ENCODE peak calls at places on chromosomes 4 and X, in six cellular contexts. X is MM.1S, M is fibroblast of lung, L is PC-9, C is GM23248, P is HepG2. R is an unnamed sample.

GRCh38 chr4:173528378-173529321 is 1.4 kb downstream of the HAND2 start:
- DNase-seq in P (no peak), C (peak; percentile 71), L (no peak), X (no peak), M (no peak), R (no peak)

GRCh38 chr4:47722176-47722575 is 115.7 kb downstream of the CORIN start:
- DNase-seq in X (no peak), P (no peak), M (no peak), C (no peak), L (no peak), R (no peak)

GRCh38 chr4:84535901-84536300 is 36.8 kb upstream of the NKX6-1 start:
- DNase-seq in L (no peak), C (no peak), P (no peak), M (no peak), X (no peak), R (peak; percentile 62)

GRCh38 chrX:290476-291166 is 9.4 kb downstream of the PLCXD1 start:
- DNase-seq in X (no peak), L (no peak), M (no peak), P (no peak), C (no peak), R (no peak)

GRCh38 chrX:136268051-136269048 is 17.1 kb upstream of the MAP7D3 start:
- DNase-seq in C (peak; percentile 50), X (peak; percentile 67), L (peak; percentile 46), P (peak; percentile 4), M (no peak), R (peak; percentile 14)

GRCh38 chr4:141636771-141637460 is 533 bp downstream of the IL15 start:
- DNase-seq in L (peak; percentile 61), M (peak; percentile 69), C (peak; percentile 84), P (no peak), X (peak; percentile 64), R (peak; percentile 64)

GRCh38 chr4:4872148-4872903 is 12.9 kb downstream of the MSX1 start:
- DNase-seq in X (no peak), P (no peak), C (no peak), M (no peak), L (no peak), R (no peak)

GRCh38 chr4:123564758-123565346 is 168.3 kb downstream of the SPRY1 start:
- DNase-seq in C (peak; percentile 79), L (peak; percentile 48), P (peak; percentile 92), X (peak; percentile 86), M (peak; percentile 61), R (peak; percentile 56)

GRCh38 chr4:158162637-158163036 is 10.2 kb downstream of the GASK1B start:
- DNase-seq in C (peak; percentile 24), X (no peak), L (no peak), M (peak; percentile 31), P (no peak), R (no peak)

GRCh38 chr4:23737571-23737970 is 152.3 kb downstream of the PPARGC1A start:
- DNase-seq in P (no peak), C (no peak), X (no peak), M (peak; percentile 6), L (no peak), R (no peak)

GRCh38 chrX:111555559-111555958 is 44.1 kb downstream of the SERTM2 start:
- DNase-seq in L (no peak), M (no peak), X (no peak), P (no peak), C (no peak), R (no peak)

GRCh38 chr4:140497776-140498636 is at the start of gene MGAT4D:
- DNase-seq in M (peak; percentile 6), P (no peak), X (no peak), C (peak; percentile 27), L (no peak), R (peak; percentile 26)

GRCh38 chrX:43618376-43619205 is 37.5 kb upstream of the MAOA start:
- DNase-seq in P (peak; percentile 40), C (no peak), M (no peak), L (no peak), X (no peak), R (no peak)

GRCh38 chrX:100643212-100643611 is 787 bp upstream of the SRPX2 start:
- DNase-seq in P (no peak), C (no peak), X (no peak), M (no peak), L (no peak), R (no peak)

GRCh38 chr4:11426716-11427115 is 2.0 kb downstream of the HS3ST1 start:
- DNase-seq in X (no peak), M (peak; percentile 7), L (no peak), C (no peak), P (no peak), R (peak; percentile 21)

GRCh38 chr4:80989921-80990544 is 40.5 kb upstream of the BMP3 start:
- DNase-seq in P (peak; percentile 40), M (peak; percentile 51), L (peak; percentile 7), X (peak; percentile 63), C (peak; percentile 77), R (peak; percentile 49)

GRCh38 chr4:55503164-55503563 is 43.5 kb downstream of the CLOCK start:
- DNase-seq in M (peak; percentile 78), P (no peak), X (no peak), L (no peak), C (peak; percentile 86), R (no peak)

GRCh38 chr4:22897520-22898108 is 204.9 kb downstream of the GBA3 start:
- DNase-seq in P (peak; percentile 16), X (peak; percentile 27), M (peak; percentile 9), C (peak; percentile 29), L (peak; percentile 19), R (peak; percentile 51)

GRCh38 chr4:24802648-24803047 is 7.3 kb downstream of the SOD3 start:
- DNase-seq in C (no peak), X (peak; percentile 42), L (no peak), M (peak; percentile 29), P (no peak), R (no peak)

GRCh38 chr4:113952452-113953029 is 26.9 kb downstream of the ARSJ start:
- DNase-seq in P (peak; percentile 54), X (peak; percentile 28), M (peak; percentile 54), C (peak; percentile 63), L (no peak), R (peak; percentile 46)

GRCh38 chrX:112840382-112841113 is at the start of gene AMOT:
- DNase-seq in P (peak; percentile 1), C (peak; percentile 68), X (peak; percentile 46), L (peak; percentile 89), M (peak; percentile 75), R (peak; percentile 75)

GRCh38 chrX:121746105-121746504 is 698.7 kb downstream of the GLUD2 start:
- DNase-seq in P (no peak), M (no peak), L (no peak), X (no peak), C (no peak), R (no peak)

GRCh38 chr4:173434226-173434625 is 35.3 kb upstream of the SCRG1 start:
- DNase-seq in C (no peak), X (no peak), P (no peak), M (no peak), L (no peak), R (no peak)

GRCh38 chrX:105973387-105973739 is 65.2 kb downstream of the SERPINA7 start:
- DNase-seq in C (no peak), M (no peak), L (no peak), X (no peak), P (no peak), R (no peak)

GRCh38 chrX:14003876-14004425 is 25.7 kb downstream of the GEMIN8 start:
- DNase-seq in C (no peak), X (no peak), P (no peak), L (no peak), M (no peak), R (no peak)

GRCh38 chr4:123624959-123625358 is 228.4 kb downstream of the SPRY1 start:
- DNase-seq in C (no peak), P (no peak), X (peak; percentile 60), L (no peak), M (no peak), R (no peak)

GRCh38 chr4:4781936-4782754 is 77.3 kb upstream of the MSX1 start:
- DNase-seq in P (no peak), C (peak; percentile 80), M (peak; percentile 63), L (no peak), X (no peak), R (no peak)

GRCh38 chr4:151624606-151625565 is 135.9 kb downstream of the GATB start:
- DNase-seq in P (no peak), X (no peak), M (no peak), C (peak; percentile 19), L (no peak), R (peak; percentile 21)

GRCh38 chr4:78634011-78634664 is 82.6 kb downstream of the ANXA3 start:
- DNase-seq in P (no peak), M (peak; percentile 54), L (no peak), X (peak; percentile 46), C (peak; percentile 43), R (peak; percentile 57)

GRCh38 chr4:128549636-128550035 is 259.9 kb upstream of the JADE1 start:
- DNase-seq in M (no peak), L (no peak), X (no peak), C (no peak), P (no peak), R (no peak)
- H2AFZ ChIP-seq in M (no peak overlapping the region), L (no peak overlapping the region), X (no peak overlapping the region), C (no peak overlapping the region), P (no peak overlapping the region), R (no peak overlapping the region)

DNA sequence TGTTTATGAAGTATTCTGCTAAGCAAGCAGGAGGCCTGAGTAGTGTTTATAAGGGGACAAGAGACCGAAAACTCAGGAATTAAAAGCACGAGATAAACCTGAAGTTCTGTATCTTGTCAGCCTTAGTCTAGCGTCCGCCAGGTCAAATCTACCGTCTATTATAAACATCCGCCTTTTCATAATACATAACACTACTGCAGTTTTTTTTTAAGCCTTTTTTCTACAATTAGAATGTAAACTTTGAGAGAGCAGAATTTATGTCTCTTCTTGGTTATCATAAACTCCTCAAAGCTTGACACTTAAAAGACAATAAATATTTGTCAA is 117.3 kb downstream of the CHRNA9 start:
- DNase-seq in P (no peak), X (no peak), C (no peak), L (no peak), M (no peak), R (no peak)
- H2AFZ ChIP-seq in P (no peak overlapping the region), X (no peak overlapping the region), C (peak overlapping the region; percentile 41), L (no peak overlapping the region), M (peak overlapping the region; percentile 51), R (no peak overlapping the region)

GRCh38 chr4:37802068-37802666 is 24.3 kb upstream of the PGM2 start:
- DNase-seq in L (peak; percentile 63), M (peak; percentile 54), P (peak; percentile 78), X (peak; percentile 19), C (peak; percentile 44), R (peak; percentile 83)
- H2AFZ ChIP-seq in L (peak overlapping the region; percentile 61), M (no peak overlapping the region), P (no peak overlapping the region), X (no peak overlapping the region), C (no peak overlapping the region), R (no peak overlapping the region)

GRCh38 chr4:174665799-174666198 is 143.5 kb upstream of the HPGD start:
- DNase-seq in C (no peak), M (no peak), L (no peak), P (no peak), X (no peak), R (no peak)

GRCh38 chr4:174658246-174658645 is 136.0 kb upstream of the HPGD start:
- DNase-seq in P (no peak), C (no peak), M (no peak), X (no peak), L (no peak), R (no peak)

GRCh38 chr4:174657472-174657871 is 135.2 kb upstream of the HPGD start:
- DNase-seq in L (no peak), X (no peak), P (no peak), M (no peak), C (no peak), R (no peak)

DNA sequence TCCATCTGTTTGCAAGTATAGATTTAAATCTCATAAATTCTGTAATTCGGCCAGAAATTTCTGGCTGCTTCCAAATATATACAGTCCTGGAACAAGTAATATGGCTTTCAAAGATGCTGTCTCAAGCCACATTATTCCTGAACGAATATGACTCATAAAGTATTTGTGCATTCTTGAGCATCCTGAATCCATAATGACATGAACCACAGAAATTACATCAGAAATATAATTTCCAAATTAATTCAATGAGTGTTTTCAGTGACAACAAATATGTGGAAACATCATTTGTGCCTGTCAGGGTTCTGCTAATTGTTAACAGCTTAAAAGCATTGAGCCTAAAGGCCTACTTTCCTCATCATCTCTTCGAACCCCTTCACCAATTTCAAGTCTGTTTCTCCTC is 141.0 kb upstream of the HPGD start:
- DNase-seq in C (peak; percentile 53), X (no peak), M (peak; percentile 65), P (no peak), L (no peak), R (peak; percentile 9)
- H2AFZ ChIP-seq in C (peak overlapping the region; percentile 63), X (no peak overlapping the region), M (no peak overlapping the region), P (no peak overlapping the region), L (no peak overlapping the region), R (no peak overlapping the region)